ENCODE peak calls at places on chromosome 7, in four cellular contexts. U is gastrocnemius medialis, J is IMR-90, Q is HCEC 1CT. K is an unnamed sample.

GRCh38 chr7:134327896-134328295 is 11.2 kb upstream of the SLC35B4 start:
- DNase-seq in U (peak), Q (peak), J (peak), K (peak)

GRCh38 chr7:110898516-110898915 is 192.4 kb upstream of the LRRN3 start:
- DNase-seq in Q (no peak), U (no peak), J (peak), K (no peak)

GRCh38 chr7:120994512-120995363 is 6.2 kb downstream of the CPED1 start:
- DNase-seq in Q (no peak), U (no peak), J (no peak), K (no peak)

GRCh38 chr7:140326116-140326928 is 72.0 kb downstream of the SLC37A3 start:
- DNase-seq in U (peak), J (peak), Q (peak), K (peak)

GRCh38 chr7:98054585-98054984 is 52.1 kb upstream of the LMTK2 start:
- DNase-seq in U (no peak), Q (no peak), J (no peak), K (no peak)

GRCh38 chr7:64878684-64879083 is 24.4 kb upstream of the ZNF273 start:
- DNase-seq in Q (no peak), J (no peak), U (no peak), K (peak)

GRCh38 chr7:55185941-55186609 is 167.3 kb downstream of the EGFR start:
- DNase-seq in J (peak), U (peak), Q (peak), K (peak)

GRCh38 chr7:44762300-44762699 is 13.7 kb downstream of the ZMIZ2 start:
- DNase-seq in Q (no peak), U (no peak), J (no peak), K (peak)

GRCh38 chr7:135744938-135745701 is 3.5 kb downstream of the FAM180A start:
- DNase-seq in J (peak), U (no peak), Q (peak), K (peak)

GRCh38 chr7:150756858-150757257 is 19.6 kb downstream of the GIMAP5 start:
- DNase-seq in J (no peak), Q (no peak), U (no peak), K (no peak)

GRCh38 chr7:28076421-28077163 is 104.0 kb downstream of the JAZF1 start:
- DNase-seq in J (no peak), Q (no peak), U (no peak), K (no peak)

GRCh38 chr7:4438723-4439245 is 243.3 kb upstream of the FOXK1 start:
- DNase-seq in J (no peak), U (no peak), Q (no peak), K (no peak)

GRCh38 chr7:48091506-48092433 is 2.7 kb downstream of the UPP1 start:
- DNase-seq in J (no peak), Q (no peak), U (no peak), K (no peak)

GRCh38 chr7:133839129-133839528 is 288.0 kb upstream of the LRGUK start:
- DNase-seq in U (no peak), Q (no peak), J (no peak), K (no peak)

GRCh38 chr7:27187702-27188665 is 3.0 kb upstream of the HOXA11 start:
- DNase-seq in Q (peak), J (no peak), U (peak), K (no peak)